ENCODE peak calls at places on chromosome 1, in nine cellular contexts. K, V, C, J, Q, I, L, P and Z are unnamed samples.
A peak's percentile ranks its signal among the peaks of the same experiment; 100 is the strongest.

GRCh38 chr1:169109561-169110134 is 3.2 kb downstream of the ATP1B1 start:
- DNase-seq in V (no peak), P (peak; percentile 84), L (peak; percentile 28), C (peak; percentile 33), K (peak; percentile 70), Q (peak; percentile 88), J (peak; percentile 93), I (no peak), Z (peak; percentile 30)

GRCh38 chr1:234214129-234214910 is 158.9 kb upstream of the COA6 start:
- DNase-seq in Q (no peak), J (peak; percentile 63), L (peak; percentile 74), C (peak; percentile 66), P (peak; percentile 54), I (peak; percentile 63), V (no peak), K (peak; percentile 87), Z (no peak)

GRCh38 chr1:204647114-204647804 is 38.3 kb downstream of the LRRN2 start:
- DNase-seq in V (peak; percentile 71), I (peak; percentile 83), L (peak; percentile 85), P (peak; percentile 94), J (peak; percentile 74), K (no peak), C (peak; percentile 70), Q (peak; percentile 44), Z (peak; percentile 16)

GRCh38 chr1:54360165-54361005 is 45.8 kb downstream of the SSBP3 start:
- DNase-seq in K (no peak), I (no peak), J (no peak), L (no peak), C (no peak), V (peak; percentile 42), Q (no peak), P (peak; percentile 9), Z (peak; percentile 29)

GRCh38 chr1:22529901-22530621 is 33.2 kb upstream of the EPHA8 start:
- DNase-seq in K (no peak), I (peak; percentile 79), J (no peak), V (no peak), Q (no peak), P (no peak), C (peak; percentile 42), L (peak; percentile 37), Z (no peak)

GRCh38 chr1:160637821-160638539 is 8.9 kb downstream of the SLAMF1 start:
- DNase-seq in J (no peak), I (no peak), Q (no peak), L (peak; percentile 25), C (no peak), K (no peak), V (peak; percentile 27), P (no peak), Z (no peak)

GRCh38 chr1:179818743-179819173 is 58.8 kb downstream of the TOR1AIP2 start:
- DNase-seq in Q (no peak), K (no peak), V (no peak), P (no peak), J (no peak), I (peak; percentile 38), C (no peak), L (no peak), Z (no peak)

GRCh38 chr1:83017701-83018100 is 981.2 kb downstream of the TTLL7 start:
- DNase-seq in L (no peak), K (no peak), V (no peak), P (no peak), Q (no peak), J (no peak), I (no peak), C (no peak), Z (no peak)

GRCh38 chr1:93908394-93909145 is 660 bp downstream of the GCLM start:
- DNase-seq in P (peak; percentile 46), I (peak; percentile 60), C (peak; percentile 61), K (no peak), J (peak; percentile 68), Q (no peak), L (peak; percentile 73), V (peak; percentile 77), Z (peak; percentile 74)

GRCh38 chr1:93905734-93906133 is 3.5 kb downstream of the GCLM start:
- DNase-seq in K (no peak), L (no peak), Q (no peak), J (no peak), I (peak; percentile 63), P (no peak), C (no peak), V (no peak), Z (no peak)

GRCh38 chr1:93909146-93910050 is at the start of gene GCLM:
- DNase-seq in Q (peak; percentile 81), K (peak; percentile 96), P (peak; percentile 97), I (peak; percentile 97), C (peak; percentile 96), V (peak; percentile 72), J (peak; percentile 96), L (peak; percentile 90), Z (peak; percentile 93)

GRCh38 chr1:93906480-93906879 is 2.8 kb downstream of the GCLM start:
- DNase-seq in J (no peak), V (no peak), C (no peak), P (no peak), K (no peak), Q (no peak), I (no peak), L (no peak), Z (no peak)

DNA sequence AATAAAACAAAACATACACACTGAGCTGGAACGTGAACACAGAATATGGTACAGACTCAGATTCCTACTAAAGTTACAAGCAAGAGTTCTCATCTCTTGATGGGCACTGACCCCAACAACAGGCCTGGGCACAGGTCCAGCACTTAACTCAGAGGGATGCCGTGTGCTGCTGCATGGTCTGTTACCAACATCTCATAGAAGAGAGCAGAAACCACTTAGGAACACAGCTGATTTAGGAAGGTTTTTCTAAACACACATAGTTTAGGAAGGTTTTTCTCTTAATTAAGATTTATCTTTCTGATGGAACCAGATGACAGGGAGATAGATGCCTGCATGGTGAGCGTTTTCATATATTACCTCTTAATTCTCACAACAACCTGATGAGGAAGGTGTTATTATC is 1.5 kb downstream of the GCLM start:
- DNase-seq in J (peak; percentile 26), K (peak; percentile 64), V (no peak), L (no peak), P (peak; percentile 54), I (peak; percentile 67), C (peak; percentile 4), Q (no peak), Z (no peak)
- TF ChIP-seq EZH2phosphoT487 in J (no peak), K (no peak), V (no peak), L (no peak), P (no peak), I (no peak), C (no peak), Q (no peak), Z (no peak)

GRCh38 chr1:153624965-153625611 is 2.2 kb downstream of the S100A13 start:
- DNase-seq in Q (no peak), V (no peak), P (no peak), J (no peak), C (no peak), K (no peak), L (no peak), I (no peak), Z (no peak)

GRCh38 chr1:153627797-153628626 is at the start of gene S100A1:
- DNase-seq in I (no peak), Q (no peak), C (no peak), J (no peak), K (no peak), V (no peak), L (no peak), P (no peak), Z (no peak)

GRCh38 chr1:153626477-153626928 is 802 bp downstream of the S100A13 start:
- DNase-seq in C (no peak), Q (no peak), L (no peak), K (no peak), J (no peak), V (no peak), P (no peak), I (peak; percentile 22), Z (no peak)

GRCh38 chr1:153628638-153629342 is 556 bp downstream of the S100A1 start:
- DNase-seq in Q (no peak), K (no peak), C (no peak), V (no peak), I (no peak), P (no peak), L (no peak), J (no peak), Z (no peak)

DNA sequence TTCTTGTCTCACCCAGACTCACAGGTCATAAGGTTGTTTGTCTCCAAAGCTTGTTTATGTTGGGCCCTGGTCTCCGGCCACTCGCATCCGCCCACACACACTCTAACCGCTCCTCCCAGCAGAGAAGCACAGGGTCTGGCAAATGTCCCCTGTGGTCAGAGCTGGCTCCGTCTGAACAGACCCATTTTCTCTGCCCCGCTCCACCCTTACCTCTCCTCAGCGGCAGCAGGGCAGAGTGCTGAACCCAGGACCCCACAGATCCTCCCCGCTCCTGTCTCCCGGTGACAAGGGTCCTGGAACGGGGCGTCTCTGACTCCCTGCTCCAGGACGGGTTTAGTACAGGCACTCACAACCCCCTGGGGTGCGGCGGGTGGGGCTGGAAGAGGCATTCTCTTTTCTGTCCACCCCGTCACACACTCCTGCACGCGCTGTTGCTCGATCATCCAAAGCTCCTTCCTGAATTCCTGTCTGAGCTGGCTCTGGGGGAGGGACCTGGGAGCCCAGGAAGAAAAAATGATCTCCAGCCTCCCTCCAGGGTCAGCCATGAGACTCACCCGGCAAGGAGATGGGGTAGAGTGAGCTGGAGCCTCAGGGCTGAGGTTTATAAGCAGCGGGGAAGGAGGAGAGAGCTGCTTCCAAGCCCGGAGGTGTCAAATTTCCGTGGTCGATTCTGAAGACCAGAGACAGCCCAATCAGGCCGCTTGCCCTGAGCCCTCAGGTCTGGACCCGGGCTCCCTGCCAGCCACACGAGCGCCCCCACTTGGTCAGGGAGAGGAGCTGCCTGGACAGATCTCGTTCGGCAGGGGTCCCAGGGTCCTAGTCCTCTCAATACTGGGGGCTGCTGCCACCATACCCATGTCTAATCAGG is at the start of gene S100A13:
- DNase-seq in I (peak; percentile 94), C (peak; percentile 97), L (peak; percentile 99), P (peak; percentile 97), Q (peak; percentile 93), K (no peak), J (peak; percentile 91), V (no peak), Z (peak; percentile 67)
- H3K4me2 ChIP-seq in I (peak within 1 kb of the TSS; percentile 99), C (peak within 1 kb of the TSS; percentile 81), L (peak within 1 kb of the TSS; percentile 94), P (peak within 1 kb of the TSS; percentile 96), Q (peak within 1 kb of the TSS; percentile 92), K (no peak within 1 kb of the TSS), J (peak within 1 kb of the TSS; percentile 96), V (no peak within 1 kb of the TSS), Z (peak within 1 kb of the TSS; percentile 39)

GRCh38 chr1:24391882-24392603 is 21.5 kb downstream of the STPG1 start:
- DNase-seq in Q (no peak), V (peak; percentile 89), I (peak; percentile 74), C (peak; percentile 86), K (peak; percentile 72), P (peak; percentile 79), L (peak; percentile 93), J (peak; percentile 82), Z (peak; percentile 89)

GRCh38 chr1:24392982-24393645 is 20.5 kb downstream of the STPG1 start:
- DNase-seq in I (peak; percentile 27), K (no peak), C (no peak), V (peak; percentile 67), J (no peak), P (no peak), Q (no peak), L (no peak), Z (peak; percentile 87)

GRCh38 chr1:24392604-24392946 is 21.0 kb downstream of the STPG1 start:
- DNase-seq in I (no peak), J (no peak), Q (no peak), P (no peak), V (no peak), C (no peak), L (no peak), K (no peak), Z (no peak)

GRCh38 chr1:24389231-24389678 is 24.3 kb downstream of the STPG1 start:
- DNase-seq in C (no peak), I (no peak), K (no peak), J (no peak), V (peak; percentile 85), P (no peak), L (no peak), Q (no peak), Z (no peak)

GRCh38 chr1:24390924-24391782 is 22.4 kb downstream of the STPG1 start:
- DNase-seq in P (peak; percentile 84), J (peak; percentile 91), C (peak; percentile 89), L (peak; percentile 86), V (peak; percentile 86), K (peak; percentile 78), Q (peak; percentile 57), I (peak; percentile 94), Z (peak; percentile 89)
- H2AFZ ChIP-seq in P (peak overlapping the region; percentile 67), J (no peak overlapping the region), C (no peak overlapping the region), L (no peak overlapping the region), V (peak overlapping the region; percentile 32), K (peak overlapping the region; percentile 58), Q (no peak overlapping the region), I (peak overlapping the region; percentile 70), Z (peak overlapping the region; percentile 93)

DNA sequence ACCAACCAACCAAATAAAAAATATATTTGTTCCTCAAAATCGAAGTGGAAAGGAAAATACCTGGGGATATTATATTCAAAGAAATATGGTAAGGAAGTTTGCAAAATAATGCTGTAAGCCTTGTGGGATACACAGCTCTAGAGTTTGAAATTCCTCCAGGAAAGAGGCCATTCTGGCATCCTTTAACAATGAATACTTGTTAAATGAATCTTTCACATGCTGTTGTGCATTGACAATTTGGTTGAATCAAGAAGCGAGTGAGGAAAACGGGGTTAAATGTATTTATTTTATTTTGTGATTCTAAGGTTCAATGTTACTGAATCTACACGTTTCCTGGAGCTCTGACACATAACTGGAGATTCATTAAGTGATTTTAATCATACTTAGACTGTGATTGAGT is 30.5 kb upstream of the NTNG1 start:
- DNase-seq in I (peak; percentile 62), J (no peak), V (no peak), Q (no peak), P (no peak), L (peak; percentile 8), C (no peak), K (no peak), Z (no peak)
- TF ChIP-seq EZH2phosphoT487 in I (no peak), J (no peak), V (no peak), Q (no peak), P (no peak), L (no peak), C (no peak), K (no peak), Z (no peak)